ENCODE peak calls at places on chromosomes 3 and 15, in six cellular contexts. One of them, this sample, is unnamed.

GRCh38 chr3:172673210-172673679 is 37.6 kb downstream of the NCEH1 start:
- DNase-seq in lower leg skin: no peak
- DNase-seq in iPS-NIHi11: peak
- DNase-seq in KG1: peak
- DNase-seq in nucleus accumbens: no peak
- DNase-seq in activated T-cell treated with anti-CD3 and anti-CD28 coated beads, Interleukin-2, amount 50 U/mL, for 72 hours: peak
- DNase-seq in this sample: peak

GRCh38 chr3:98765721-98766120 is 2.6 kb downstream of the ST3GAL6 start:
- DNase-seq in lower leg skin: no peak
- DNase-seq in activated T-cell treated with anti-CD3 and anti-CD28 coated beads, Interleukin-2, amount 50 U/mL, for 72 hours: no peak
- DNase-seq in nucleus accumbens: no peak
- DNase-seq in KG1: no peak
- DNase-seq in iPS-NIHi11: no peak
- DNase-seq in this sample: no peak

GRCh38 chr3:179562467-179563297 is at the start of gene ACTL6A:
- DNase-seq in KG1: peak
- DNase-seq in nucleus accumbens: peak
- DNase-seq in activated T-cell treated with anti-CD3 and anti-CD28 coated beads, Interleukin-2, amount 50 U/mL, for 72 hours: peak
- DNase-seq in lower leg skin: peak
- DNase-seq in iPS-NIHi11: peak
- DNase-seq in this sample: peak

GRCh38 chr3:128587391-128587790 is 63.2 kb downstream of the RPN1 start:
- DNase-seq in KG1: no peak
- DNase-seq in nucleus accumbens: no peak
- DNase-seq in activated T-cell treated with anti-CD3 and anti-CD28 coated beads, Interleukin-2, amount 50 U/mL, for 72 hours: no peak
- DNase-seq in iPS-NIHi11: no peak
- DNase-seq in lower leg skin: no peak
- DNase-seq in this sample: no peak

GRCh38 chr3:8937064-8938020 is 25.9 kb downstream of the RAD18 start:
- DNase-seq in lower leg skin: no peak
- DNase-seq in KG1: no peak
- DNase-seq in nucleus accumbens: no peak
- DNase-seq in activated T-cell treated with anti-CD3 and anti-CD28 coated beads, Interleukin-2, amount 50 U/mL, for 72 hours: no peak
- DNase-seq in iPS-NIHi11: no peak
- DNase-seq in this sample: no peak

GRCh38 chr15:90817117-90818057 is 51.0 kb upstream of the FURIN start:
- DNase-seq in nucleus accumbens: no peak
- DNase-seq in iPS-NIHi11: no peak
- DNase-seq in activated T-cell treated with anti-CD3 and anti-CD28 coated beads, Interleukin-2, amount 50 U/mL, for 72 hours: no peak
- DNase-seq in lower leg skin: peak
- DNase-seq in KG1: no peak
- DNase-seq in this sample: no peak

GRCh38 chr3:53046171-53047170 is 598 bp upstream of the SFMBT1 start:
- DNase-seq in nucleus accumbens: no peak
- DNase-seq in iPS-NIHi11: peak
- DNase-seq in KG1: no peak
- DNase-seq in lower leg skin: peak
- DNase-seq in activated T-cell treated with anti-CD3 and anti-CD28 coated beads, Interleukin-2, amount 50 U/mL, for 72 hours: peak
- DNase-seq in this sample: peak

GRCh38 chr3:16113704-16114103 is 60.8 kb upstream of the GALNT15 start:
- DNase-seq in iPS-NIHi11: no peak
- DNase-seq in nucleus accumbens: no peak
- DNase-seq in KG1: no peak
- DNase-seq in activated T-cell treated with anti-CD3 and anti-CD28 coated beads, Interleukin-2, amount 50 U/mL, for 72 hours: no peak
- DNase-seq in lower leg skin: no peak
- DNase-seq in this sample: no peak

GRCh38 chr15:43941071-43941470 is 114.3 kb downstream of the WDR76 start:
- DNase-seq in activated T-cell treated with anti-CD3 and anti-CD28 coated beads, Interleukin-2, amount 50 U/mL, for 72 hours: no peak
- DNase-seq in nucleus accumbens: no peak
- DNase-seq in KG1: no peak
- DNase-seq in lower leg skin: no peak
- DNase-seq in iPS-NIHi11: no peak
- DNase-seq in this sample: no peak

GRCh38 chr3:112557980-112558379 is 3.8 kb downstream of the ATG3 start:
- DNase-seq in nucleus accumbens: no peak
- DNase-seq in iPS-NIHi11: no peak
- DNase-seq in KG1: no peak
- DNase-seq in activated T-cell treated with anti-CD3 and anti-CD28 coated beads, Interleukin-2, amount 50 U/mL, for 72 hours: no peak
- DNase-seq in lower leg skin: no peak
- DNase-seq in this sample: no peak

GRCh38 chr15:98876461-98877369 is 130.9 kb downstream of the PGPEP1L start:
- DNase-seq in activated T-cell treated with anti-CD3 and anti-CD28 coated beads, Interleukin-2, amount 50 U/mL, for 72 hours: no peak
- DNase-seq in nucleus accumbens: no peak
- DNase-seq in lower leg skin: no peak
- DNase-seq in iPS-NIHi11: no peak
- DNase-seq in KG1: no peak
- DNase-seq in this sample: no peak

GRCh38 chr15:63491979-63492378 is 12.4 kb upstream of the USP3 start:
- DNase-seq in lower leg skin: peak
- DNase-seq in KG1: no peak
- DNase-seq in activated T-cell treated with anti-CD3 and anti-CD28 coated beads, Interleukin-2, amount 50 U/mL, for 72 hours: no peak
- DNase-seq in iPS-NIHi11: no peak
- DNase-seq in nucleus accumbens: no peak
- DNase-seq in this sample: no peak

GRCh38 chr3:125083776-125084175 is 28.0 kb upstream of the HEG1 start:
- DNase-seq in KG1: no peak
- DNase-seq in activated T-cell treated with anti-CD3 and anti-CD28 coated beads, Interleukin-2, amount 50 U/mL, for 72 hours: no peak
- DNase-seq in lower leg skin: no peak
- DNase-seq in iPS-NIHi11: no peak
- DNase-seq in nucleus accumbens: no peak
- DNase-seq in this sample: no peak

GRCh38 chr3:187025254-187025655 is 94.9 kb downstream of the ST6GAL1 start:
- DNase-seq in lower leg skin: no peak
- DNase-seq in iPS-NIHi11: no peak
- DNase-seq in activated T-cell treated with anti-CD3 and anti-CD28 coated beads, Interleukin-2, amount 50 U/mL, for 72 hours: peak
- DNase-seq in KG1: no peak
- DNase-seq in nucleus accumbens: no peak
- DNase-seq in this sample: no peak

GRCh38 chr3:195254454-195255175 is 16.3 kb downstream of the XXYLT1 start:
- DNase-seq in KG1: no peak
- DNase-seq in iPS-NIHi11: no peak
- DNase-seq in activated T-cell treated with anti-CD3 and anti-CD28 coated beads, Interleukin-2, amount 50 U/mL, for 72 hours: no peak
- DNase-seq in lower leg skin: peak
- DNase-seq in nucleus accumbens: no peak
- DNase-seq in this sample: no peak

GRCh38 chr3:131794766-131795381 is 239.9 kb downstream of the CPNE4 start:
- DNase-seq in KG1: peak
- DNase-seq in lower leg skin: no peak
- DNase-seq in nucleus accumbens: no peak
- DNase-seq in activated T-cell treated with anti-CD3 and anti-CD28 coated beads, Interleukin-2, amount 50 U/mL, for 72 hours: peak
- DNase-seq in iPS-NIHi11: peak
- DNase-seq in this sample: no peak

GRCh38 chr3:25971736-25972135 is 181.8 kb downstream of the OXSM start:
- DNase-seq in activated T-cell treated with anti-CD3 and anti-CD28 coated beads, Interleukin-2, amount 50 U/mL, for 72 hours: no peak
- DNase-seq in lower leg skin: no peak
- DNase-seq in nucleus accumbens: no peak
- DNase-seq in KG1: no peak
- DNase-seq in iPS-NIHi11: no peak
- DNase-seq in this sample: no peak

GRCh38 chr15:29822685-29823459 is 604 bp upstream of the TJP1 start:
- DNase-seq in activated T-cell treated with anti-CD3 and anti-CD28 coated beads, Interleukin-2, amount 50 U/mL, for 72 hours: peak
- DNase-seq in nucleus accumbens: peak
- DNase-seq in KG1: no peak
- DNase-seq in iPS-NIHi11: peak
- DNase-seq in lower leg skin: peak
- DNase-seq in this sample: peak

GRCh38 chr3:196499807-196500524 is 3.6 kb downstream of the RNF168 start:
- DNase-seq in activated T-cell treated with anti-CD3 and anti-CD28 coated beads, Interleukin-2, amount 50 U/mL, for 72 hours: no peak
- DNase-seq in KG1: no peak
- DNase-seq in nucleus accumbens: no peak
- DNase-seq in lower leg skin: peak
- DNase-seq in iPS-NIHi11: no peak
- DNase-seq in this sample: no peak

GRCh38 chr15:94105760-94106159 is 125.6 kb upstream of the MCTP2 start:
- DNase-seq in activated T-cell treated with anti-CD3 and anti-CD28 coated beads, Interleukin-2, amount 50 U/mL, for 72 hours: no peak
- DNase-seq in nucleus accumbens: no peak
- DNase-seq in KG1: no peak
- DNase-seq in iPS-NIHi11: no peak
- DNase-seq in lower leg skin: no peak
- DNase-seq in this sample: no peak

GRCh38 chr3:171162986-171163723 is 136.6 kb upstream of the SLC2A2 start:
- DNase-seq in KG1: no peak
- DNase-seq in activated T-cell treated with anti-CD3 and anti-CD28 coated beads, Interleukin-2, amount 50 U/mL, for 72 hours: no peak
- DNase-seq in iPS-NIHi11: peak
- DNase-seq in lower leg skin: no peak
- DNase-seq in nucleus accumbens: no peak
- DNase-seq in this sample: no peak

GRCh38 chr3:114872056-114872455 is 275.0 kb downstream of the ZBTB20 start:
- DNase-seq in nucleus accumbens: no peak
- DNase-seq in iPS-NIHi11: no peak
- DNase-seq in KG1: no peak
- DNase-seq in activated T-cell treated with anti-CD3 and anti-CD28 coated beads, Interleukin-2, amount 50 U/mL, for 72 hours: no peak
- DNase-seq in lower leg skin: no peak
- DNase-seq in this sample: no peak

GRCh38 chr15:64895285-64896065 is 16.2 kb upstream of the ANKDD1A start:
- DNase-seq in KG1: peak
- DNase-seq in iPS-NIHi11: no peak
- DNase-seq in activated T-cell treated with anti-CD3 and anti-CD28 coated beads, Interleukin-2, amount 50 U/mL, for 72 hours: no peak
- DNase-seq in nucleus accumbens: no peak
- DNase-seq in lower leg skin: no peak
- DNase-seq in this sample: peak

GRCh38 chr15:29671308-29671981 is 150.8 kb downstream of the TJP1 start:
- DNase-seq in lower leg skin: peak
- DNase-seq in activated T-cell treated with anti-CD3 and anti-CD28 coated beads, Interleukin-2, amount 50 U/mL, for 72 hours: no peak
- DNase-seq in KG1: no peak
- DNase-seq in nucleus accumbens: no peak
- DNase-seq in iPS-NIHi11: no peak
- DNase-seq in this sample: no peak

GRCh38 chr15:77859491-77860060 is 217.9 kb downstream of the TBC1D2B start:
- DNase-seq in KG1: no peak
- DNase-seq in activated T-cell treated with anti-CD3 and anti-CD28 coated beads, Interleukin-2, amount 50 U/mL, for 72 hours: no peak
- DNase-seq in lower leg skin: peak
- DNase-seq in nucleus accumbens: no peak
- DNase-seq in iPS-NIHi11: no peak
- DNase-seq in this sample: no peak

GRCh38 chr3:158766364-158766763 is 34.1 kb upstream of the RARRES1 start:
- DNase-seq in lower leg skin: no peak
- DNase-seq in nucleus accumbens: no peak
- DNase-seq in iPS-NIHi11: no peak
- DNase-seq in KG1: no peak
- DNase-seq in activated T-cell treated with anti-CD3 and anti-CD28 coated beads, Interleukin-2, amount 50 U/mL, for 72 hours: no peak
- DNase-seq in this sample: no peak

GRCh38 chr3:4394048-4394447 is 73.0 kb downstream of the SUMF1 start:
- DNase-seq in nucleus accumbens: no peak
- DNase-seq in KG1: peak
- DNase-seq in activated T-cell treated with anti-CD3 and anti-CD28 coated beads, Interleukin-2, amount 50 U/mL, for 72 hours: peak
- DNase-seq in lower leg skin: no peak
- DNase-seq in iPS-NIHi11: no peak
- DNase-seq in this sample: no peak

GRCh38 chr3:132721479-132722164 is 587 bp downstream of the NPHP3 start:
- DNase-seq in KG1: no peak
- DNase-seq in activated T-cell treated with anti-CD3 and anti-CD28 coated beads, Interleukin-2, amount 50 U/mL, for 72 hours: peak
- DNase-seq in lower leg skin: peak
- DNase-seq in nucleus accumbens: peak
- DNase-seq in iPS-NIHi11: peak
- DNase-seq in this sample: peak

GRCh38 chr3:59085976-59086375 is 36.2 kb upstream of the CFAP20DC start:
- DNase-seq in lower leg skin: no peak
- DNase-seq in nucleus accumbens: no peak
- DNase-seq in iPS-NIHi11: no peak
- DNase-seq in activated T-cell treated with anti-CD3 and anti-CD28 coated beads, Interleukin-2, amount 50 U/mL, for 72 hours: no peak
- DNase-seq in KG1: no peak
- DNase-seq in this sample: no peak

GRCh38 chr3:43144811-43145490 is 39.1 kb upstream of the POMGNT2 start:
- DNase-seq in nucleus accumbens: no peak
- DNase-seq in iPS-NIHi11: no peak
- DNase-seq in lower leg skin: no peak
- DNase-seq in activated T-cell treated with anti-CD3 and anti-CD28 coated beads, Interleukin-2, amount 50 U/mL, for 72 hours: no peak
- DNase-seq in KG1: no peak
- DNase-seq in this sample: no peak

GRCh38 chr15:67796728-67797127 is 28.6 kb upstream of the SKOR1 start:
- DNase-seq in nucleus accumbens: no peak
- DNase-seq in activated T-cell treated with anti-CD3 and anti-CD28 coated beads, Interleukin-2, amount 50 U/mL, for 72 hours: no peak
- DNase-seq in iPS-NIHi11: no peak
- DNase-seq in KG1: no peak
- DNase-seq in lower leg skin: no peak
- DNase-seq in this sample: no peak

GRCh38 chr3:147672436-147672835 is 263.3 kb downstream of the ZIC1 start:
- DNase-seq in nucleus accumbens: no peak
- DNase-seq in activated T-cell treated with anti-CD3 and anti-CD28 coated beads, Interleukin-2, amount 50 U/mL, for 72 hours: no peak
- DNase-seq in iPS-NIHi11: no peak
- DNase-seq in KG1: no peak
- DNase-seq in lower leg skin: no peak
- DNase-seq in this sample: no peak

GRCh38 chr3:197417896-197418618 is 119.6 kb upstream of the DLG1 start:
- DNase-seq in iPS-NIHi11: no peak
- DNase-seq in nucleus accumbens: no peak
- DNase-seq in lower leg skin: peak
- DNase-seq in KG1: no peak
- DNase-seq in activated T-cell treated with anti-CD3 and anti-CD28 coated beads, Interleukin-2, amount 50 U/mL, for 72 hours: no peak
- DNase-seq in this sample: no peak